ENCODE peak calls at places on chromosome 4, in six cellular contexts. W is HCT116, T is HepG2, U is K562, A is H1, S is SK-N-SH. H is an unnamed sample.

GRCh38 chr4:23986270-23986669 is 96.4 kb upstream of the PPARGC1A start:
- DNase-seq in U (no peak), S (no peak), W (no peak), T (no peak), A (no peak), H (no peak)

GRCh38 chr4:169881769-169882168 is 124.0 kb upstream of the HPF1 start:
- DNase-seq in U (no peak), W (no peak), T (no peak), S (no peak), A (no peak), H (no peak)

GRCh38 chr4:156933633-156934258 is 37.9 kb downstream of the PDGFC start:
- DNase-seq in S (no peak), U (no peak), W (peak), T (peak), A (no peak), H (no peak)

GRCh38 chr4:150096625-150097024 is 18.4 kb downstream of the DCLK2 start:
- DNase-seq in A (no peak), W (no peak), S (no peak), U (no peak), T (no peak), H (no peak)

GRCh38 chr4:77025643-77026321 is 50.0 kb downstream of the CCNI start:
- DNase-seq in W (no peak), A (no peak), U (no peak), T (no peak), S (no peak), H (no peak)

GRCh38 chr4:24807611-24808010 is 12.2 kb downstream of the SOD3 start:
- DNase-seq in U (no peak), T (no peak), W (no peak), A (no peak), S (no peak), H (no peak)

GRCh38 chr4:126799971-126800722 is 832.6 kb upstream of the INTU start:
- DNase-seq in W (no peak), S (no peak), T (no peak), U (no peak), A (no peak), H (no peak)

GRCh38 chr4:52377563-52377962 is 281.5 kb downstream of the USP46 start:
- DNase-seq in U (no peak), W (no peak), A (no peak), S (no peak), T (no peak), H (no peak)

GRCh38 chr4:83625807-83626206 is 89.9 kb downstream of the GPAT3 start:
- DNase-seq in A (no peak), S (no peak), W (no peak), U (no peak), T (no peak), H (no peak)

GRCh38 chr4:158280856-158281255 is 70.6 kb downstream of the TMEM144 start:
- DNase-seq in T (no peak), W (no peak), A (no peak), S (peak), U (no peak), H (no peak)

GRCh38 chr4:161320377-161320776 is 843.4 kb downstream of the FSTL5 start:
- DNase-seq in U (peak), A (peak), W (peak), S (peak), T (peak), H (peak)

GRCh38 chr4:102321260-102321991 is 23.9 kb downstream of the SLC39A8 start:
- DNase-seq in W (no peak), S (no peak), U (no peak), T (no peak), A (no peak), H (no peak)

GRCh38 chr4:80302616-80303223 is 32.8 kb upstream of the CFAP299 start:
- DNase-seq in U (no peak), S (no peak), T (no peak), A (no peak), W (no peak), H (no peak)

GRCh38 chr4:80306255-80306654 is 29.3 kb upstream of the CFAP299 start:
- DNase-seq in T (no peak), U (no peak), A (no peak), W (no peak), S (no peak), H (no peak)

GRCh38 chr4:80307183-80307735 is 28.3 kb upstream of the CFAP299 start:
- DNase-seq in U (no peak), W (no peak), T (no peak), A (no peak), S (no peak), H (no peak)

GRCh38 chr4:80305466-80305865 is 30.1 kb upstream of the CFAP299 start:
- DNase-seq in S (no peak), U (no peak), W (no peak), T (no peak), A (no peak), H (no peak)

DNA sequence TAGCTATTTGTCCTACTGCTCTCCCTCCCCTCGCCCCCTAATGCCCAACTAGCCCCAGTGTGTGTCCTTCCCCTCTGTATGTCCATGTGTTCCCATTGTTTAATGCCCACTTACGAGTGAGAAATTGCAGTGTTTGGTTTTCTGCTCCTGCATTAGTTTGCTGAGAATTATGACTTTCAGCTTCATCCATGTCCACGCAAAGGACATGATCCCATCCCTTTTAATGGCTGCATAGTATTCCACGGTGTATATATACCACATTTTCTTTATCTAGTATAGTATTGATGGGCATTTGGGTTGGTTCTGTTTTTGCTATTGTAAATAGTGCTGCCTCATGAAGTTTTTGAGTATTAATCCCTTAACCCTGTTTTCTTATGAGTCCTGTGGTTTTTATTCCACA is 33.6 kb upstream of the CFAP299 start:
- DNase-seq in T (no peak), A (no peak), U (no peak), S (no peak), W (no peak), H (no peak)
- TF ChIP-seq POLR2AphosphoS5 in T (no peak), A (no peak), U (no peak), S (no peak), W (no peak), H (no peak)

GRCh38 chr4:2260336-2261109 is 1.4 kb downstream of the MXD4 start:
- DNase-seq in S (no peak), W (no peak), U (no peak), A (no peak), T (no peak), H (no peak)
- TF ChIP-seq POLR2AphosphoS5 in S (no peak), W (no peak), U (no peak), A (no peak), T (no peak), H (no peak)

GRCh38 chr4:73573794-73574528 is 46.3 kb downstream of the RASSF6 start:
- DNase-seq in T (peak), S (peak), A (peak), U (peak), W (peak), H (peak)
- TF ChIP-seq POLR2AphosphoS5 in T (no peak), S (no peak), A (no peak), U (no peak), W (no peak), H (no peak)

GRCh38 chr4:154004859-154005520 is 216.1 kb upstream of the SFRP2 start:
- DNase-seq in W (no peak), S (no peak), U (no peak), A (no peak), T (no peak), H (no peak)
- TF ChIP-seq POLR2AphosphoS5 in W (no peak), S (no peak), U (no peak), A (no peak), T (no peak), H (no peak)

GRCh38 chr4:81599646-81600231 is 128.0 kb upstream of the RASGEF1B start:
- DNase-seq in T (no peak), S (no peak), A (no peak), U (no peak), W (no peak), H (no peak)

GRCh38 chr4:81594495-81595169 is 122.9 kb upstream of the RASGEF1B start:
- DNase-seq in S (no peak), T (no peak), U (no peak), A (no peak), W (no peak), H (no peak)

GRCh38 chr4:81592698-81593097 is 121.0 kb upstream of the RASGEF1B start:
- DNase-seq in T (no peak), U (no peak), S (no peak), W (no peak), A (no peak), H (no peak)

GRCh38 chr4:81595798-81596610 is 124.3 kb upstream of the RASGEF1B start:
- DNase-seq in S (no peak), W (no peak), A (no peak), T (no peak), U (no peak), H (no peak)

DNA sequence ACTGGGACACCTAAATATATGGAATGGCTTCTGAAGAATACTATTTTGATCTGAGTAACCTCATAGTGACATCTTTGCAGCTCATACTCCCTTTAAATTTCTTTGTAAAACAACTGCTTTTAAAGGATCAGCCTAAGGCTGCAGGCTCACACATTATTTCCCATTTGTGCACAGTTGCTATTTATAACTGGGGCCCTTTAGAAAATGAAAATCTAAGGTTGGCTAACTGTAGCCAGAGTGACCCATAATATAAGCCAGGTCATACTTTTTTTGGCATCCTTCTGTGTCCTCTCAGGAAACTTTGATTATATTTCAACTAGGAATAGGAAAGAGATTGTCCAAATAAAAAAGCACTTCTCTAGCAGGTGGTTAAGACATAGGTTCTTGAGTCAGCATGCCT is 123.6 kb upstream of the RASGEF1B start:
- DNase-seq in W (no peak), T (no peak), S (no peak), U (no peak), A (no peak), H (no peak)
- TF ChIP-seq POLR2AphosphoS5 in W (no peak), T (no peak), S (no peak), U (no peak), A (no peak), H (no peak)

DNA sequence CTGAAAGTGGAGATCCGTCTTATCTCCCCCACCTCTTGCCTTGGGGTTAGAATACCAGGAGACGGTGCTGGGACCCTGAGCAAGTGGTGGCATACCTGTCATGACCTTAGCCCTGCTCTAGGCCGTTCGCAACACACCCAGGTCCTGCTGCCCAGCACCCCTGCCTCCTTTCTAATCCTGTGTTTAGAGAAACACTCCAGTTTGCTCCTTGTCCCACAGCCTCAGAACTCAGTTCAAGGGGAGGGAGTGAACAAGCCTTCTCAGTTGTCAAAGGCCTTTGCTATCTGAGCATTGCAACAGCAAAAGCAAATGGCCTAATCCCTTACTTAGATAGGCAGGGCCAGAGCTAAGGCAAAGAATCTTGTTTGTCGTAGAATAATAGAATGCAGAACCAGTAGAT is 67.9 kb downstream of the CHRNA9 start:
- DNase-seq in W (no peak), S (no peak), U (no peak), A (no peak), T (peak), H (no peak)
- TF ChIP-seq POLR2AphosphoS5 in W (no peak), S (no peak), U (no peak), A (no peak), T (no peak), H (no peak)

GRCh38 chr4:20678382-20678781 is 21.9 kb upstream of the PACRGL start:
- DNase-seq in W (no peak), A (no peak), T (no peak), U (no peak), S (no peak), H (no peak)

GRCh38 chr4:20675786-20676185 is 24.5 kb upstream of the PACRGL start:
- DNase-seq in A (no peak), W (no peak), U (no peak), T (no peak), S (no peak), H (no peak)

GRCh38 chr4:20679946-20680345 is 20.3 kb upstream of the PACRGL start:
- DNase-seq in U (no peak), S (no peak), T (no peak), A (no peak), W (no peak), H (no peak)

GRCh38 chr4:20681263-20681662 is 19.0 kb upstream of the PACRGL start:
- DNase-seq in U (no peak), S (no peak), W (no peak), T (no peak), A (no peak), H (no peak)

GRCh38 chr4:20676773-20677172 is 23.5 kb upstream of the PACRGL start:
- DNase-seq in W (no peak), U (no peak), S (no peak), T (no peak), A (no peak), H (no peak)
- TF ChIP-seq POLR2AphosphoS5 in W (no peak), U (no peak), S (no peak), T (no peak), A (no peak), H (no peak)

GRCh38 chr4:184514121-184514988 is 40.0 kb upstream of the IRF2 start:
- DNase-seq in S (peak), U (peak), T (no peak), A (no peak), W (no peak), H (no peak)
- TF ChIP-seq POLR2AphosphoS5 in S (no peak), U (no peak), T (no peak), A (no peak), W (no peak), H (no peak)